ENCODE peak calls at places on chromosomes 13 and 19, in six cellular contexts. L is HS-5; P is stimulated activated CD8-positive, alpha-beta memory T cell treated with anti-CD3 and anti-CD28 coated beads, Interleukin-7, amount 100 ng/mL, for 1 hour; G is aorta; Z is neural crest cell; N is GM18507. C is an unnamed sample.

GRCh38 chr19:56333506-56333905 is 18.9 kb upstream of the ZSCAN5A start:
- DNase-seq in N (peak), P (peak), L (no peak), G (no peak), Z (peak), C (peak)

GRCh38 chr13:25678398-25678797 is 306.6 kb downstream of the ATP8A2 start:
- DNase-seq in P (no peak), N (no peak), Z (no peak), L (no peak), G (no peak), C (peak)

GRCh38 chr19:18833849-18834643 is 2.3 kb downstream of the UPF1 start:
- DNase-seq in G (no peak), P (no peak), Z (no peak), L (no peak), N (no peak), C (no peak)

GRCh38 chr19:1584500-1585242 is 8.0 kb downstream of the MBD3 start:
- DNase-seq in P (no peak), L (no peak), Z (no peak), G (no peak), N (no peak), C (no peak)

GRCh38 chr19:7862413-7862951 is 11.7 kb downstream of the PRR36 start:
- DNase-seq in G (no peak), P (peak), Z (peak), N (peak), L (no peak), C (no peak)

GRCh38 chr19:50252111-50252886 is 48.9 kb downstream of the MYH14 start:
- DNase-seq in G (no peak), L (no peak), P (no peak), N (no peak), Z (peak), C (peak)

GRCh38 chr13:76210262-76210661 is 574.1 kb downstream of the LMO7 start:
- DNase-seq in P (no peak), N (no peak), G (no peak), Z (no peak), L (no peak), C (no peak)

GRCh38 chr13:94454906-94455305 is 24.6 kb downstream of the DCT start:
- DNase-seq in G (no peak), P (no peak), N (no peak), L (no peak), Z (no peak), C (no peak)

GRCh38 chr19:4914736-4915501 is 5.6 kb downstream of the UHRF1 start:
- DNase-seq in N (no peak), P (peak), G (peak), L (peak), Z (no peak), C (peak)

GRCh38 chr19:12137541-12137940 is 2.6 kb downstream of the ZNF20 start:
- DNase-seq in L (no peak), N (no peak), P (no peak), G (no peak), Z (no peak), C (no peak)

C was measured in SJCRH30.